ENCODE peak calls at places on chromosome 13, in five cellular contexts. D is cardiac fibroblast; E is HuH-7; H is stimulated activated CD8-positive, alpha-beta memory T cell treated with anti-CD3 and anti-CD28 coated beads, Interleukin-4, amount 100 ng/mL, for 4 hours; M is stimulated activated CD4-positive, alpha-beta T cell treated with anti-CD3 and anti-CD28 coated beads, Interleukin-12 subunit alpha, Interleukin-12 subunit beta, amount 100 ng/mL, for 48 hours. F is an unnamed sample.

GRCh38 chr13:33348366-33348765 is 62.8 kb upstream of the STARD13 start:
- DNase-seq in M (no peak), D (peak), E (no peak), H (no peak), F (no peak)

GRCh38 chr13:19958119-19959111 is at the start of gene ZMYM2:
- DNase-seq in D (peak), M (peak), E (peak), H (peak), F (peak)

GRCh38 chr13:113816925-113817859 is 46.7 kb downstream of the GAS6 start:
- DNase-seq in M (peak), H (peak), E (peak), D (peak), F (peak)

GRCh38 chr13:39538826-39539555 is 64.0 kb downstream of the LHFPL6 start:
- DNase-seq in M (no peak), H (no peak), E (no peak), D (peak), F (peak)

GRCh38 chr13:114030666-114031610 is 57.1 kb upstream of the C13orf46 start:
- DNase-seq in M (no peak), D (no peak), E (no peak), H (no peak), F (no peak)

GRCh38 chr13:114268344-114269280 is 12.8 kb upstream of the UPF3A start:
- DNase-seq in M (no peak), D (no peak), E (no peak), H (no peak), F (no peak)

GRCh38 chr13:99388334-99388923 is 81.2 kb upstream of the GPR183 start:
- DNase-seq in M (no peak), E (no peak), H (no peak), D (no peak), F (no peak)

GRCh38 chr13:108346376-108346775 is 76.9 kb downstream of the TNFSF13B start:
- DNase-seq in D (no peak), E (no peak), M (no peak), H (no peak), F (no peak)

GRCh38 chr13:113305208-113305607 is 8.2 kb downstream of the LAMP1 start:
- DNase-seq in M (no peak), D (peak), E (no peak), H (no peak), F (no peak)

GRCh38 chr13:109332501-109333499 is 453.6 kb downstream of the IRS2 start:
- DNase-seq in E (no peak), M (no peak), H (no peak), D (no peak), F (no peak)

GRCh38 chr13:31824705-31825512 is 85.6 kb downstream of the RXFP2 start:
- DNase-seq in H (no peak), E (no peak), M (no peak), D (peak), F (no peak)

GRCh38 chr13:108963276-108963810 is 333.9 kb downstream of the MYO16 start:
- DNase-seq in M (no peak), E (no peak), D (no peak), H (no peak), F (no peak)

GRCh38 chr13:107586216-107586615 is 629.1 kb downstream of the LIG4 start:
- DNase-seq in H (no peak), D (no peak), M (no peak), E (no peak), F (no peak)

GRCh38 chr13:49217962-49218492 is 2.1 kb upstream of the MLNR start:
- DNase-seq in E (no peak), D (no peak), H (no peak), M (no peak), F (no peak)

GRCh38 chr13:45162194-45162593 is 38.7 kb downstream of the KCTD4 start:
- DNase-seq in H (no peak), M (no peak), E (no peak), D (peak), F (no peak)

GRCh38 chr13:26914624-26915023 is 154.0 kb upstream of the GPR12 start:
- DNase-seq in M (no peak), D (no peak), H (no peak), E (no peak), F (peak)

GRCh38 chr13:55652657-55653056 is 1488.1 kb upstream of the PRR20A start:
- DNase-seq in E (no peak), M (no peak), D (no peak), H (no peak), F (no peak)

GRCh38 chr13:60654405-60654804 is 257.4 kb downstream of the TDRD3 start:
- DNase-seq in M (no peak), E (peak), H (no peak), D (peak), F (no peak)

GRCh38 chr13:114046447-114046846 is 72.6 kb upstream of the C13orf46 start:
- DNase-seq in H (no peak), M (no peak), E (no peak), D (no peak), F (no peak)

GRCh38 chr13:113879506-113880360 is 15.9 kb upstream of the GAS6 start:
- DNase-seq in H (no peak), M (no peak), E (no peak), D (no peak), F (no peak)

GRCh38 chr13:45838171-45838745 is 13.3 kb downstream of the SIAH3 start:
- DNase-seq in M (no peak), H (no peak), D (no peak), E (no peak), F (peak)

GRCh38 chr13:51564252-51564651 is 20.0 kb upstream of the WDFY2 start:
- DNase-seq in E (no peak), M (no peak), H (no peak), D (no peak), F (no peak)

F was measured in DMS 273 treated with DMSO at 0.1 percent for 48 hours.